ENCODE peak calls at places on chromosomes 5 and 9, in five cellular contexts. V, U, L, C and Y are unnamed samples.

GRCh38 chr5:72842816-72843215 is 26.4 kb downstream of the TNPO1 start:
- DNase-seq in V (peak), U (peak), L (no peak), C (peak), Y (no peak)

GRCh38 chr5:177317959-177318377 is 6.3 kb upstream of the MXD3 start:
- DNase-seq in V (peak), U (peak), L (peak), C (peak), Y (peak)

GRCh38 chr5:143488372-143488771 is 84.9 kb upstream of the NR3C1 start:
- DNase-seq in V (no peak), U (no peak), L (no peak), C (no peak), Y (no peak)

GRCh38 chr5:139458580-139459407 is 3.7 kb downstream of the ECSCR start:
- DNase-seq in V (peak), U (peak), L (no peak), C (no peak), Y (no peak)

GRCh38 chr5:68441309-68441708 is 225.8 kb downstream of the PIK3R1 start:
- DNase-seq in V (no peak), U (no peak), L (no peak), C (no peak), Y (no peak)

GRCh38 chr9:15543033-15543791 is 9.6 kb upstream of the CCDC171 start:
- DNase-seq in V (peak), U (no peak), L (no peak), C (no peak), Y (no peak)

GRCh38 chr5:31811210-31811609 is 172.3 kb downstream of the PDZD2 start:
- DNase-seq in V (peak), U (peak), L (no peak), C (peak), Y (no peak)

GRCh38 chr5:132466453-132467291 is 23.9 kb downstream of the IRF1 start:
- DNase-seq in V (peak), U (peak), L (no peak), C (peak), Y (no peak)

GRCh38 chr5:136067422-136067821 is 38.6 kb downstream of the TGFBI start:
- DNase-seq in V (no peak), U (no peak), L (no peak), C (no peak), Y (no peak)

GRCh38 chr5:179616002-179616594 is 7.4 kb downstream of the HNRNPH1 start:
- DNase-seq in V (no peak), U (no peak), L (no peak), C (no peak), Y (no peak)

GRCh38 chr9:78539904-78540303 is 243.0 kb downstream of the PSAT1 start:
- DNase-seq in V (peak), U (peak), L (no peak), C (no peak), Y (no peak)

GRCh38 chr5:109739741-109740140 is 50.0 kb downstream of the MAN2A1 start:
- DNase-seq in V (peak), U (peak), L (peak), C (peak), Y (peak)

GRCh38 chr5:1188464-1188863 is 12.9 kb upstream of the SLC6A19 start:
- DNase-seq in V (no peak), U (no peak), L (no peak), C (no peak), Y (no peak)
- H2BK5ac ChIP-seq in V (no peak), U (no peak), L (no peak), C (no peak), Y (no peak)

DNA sequence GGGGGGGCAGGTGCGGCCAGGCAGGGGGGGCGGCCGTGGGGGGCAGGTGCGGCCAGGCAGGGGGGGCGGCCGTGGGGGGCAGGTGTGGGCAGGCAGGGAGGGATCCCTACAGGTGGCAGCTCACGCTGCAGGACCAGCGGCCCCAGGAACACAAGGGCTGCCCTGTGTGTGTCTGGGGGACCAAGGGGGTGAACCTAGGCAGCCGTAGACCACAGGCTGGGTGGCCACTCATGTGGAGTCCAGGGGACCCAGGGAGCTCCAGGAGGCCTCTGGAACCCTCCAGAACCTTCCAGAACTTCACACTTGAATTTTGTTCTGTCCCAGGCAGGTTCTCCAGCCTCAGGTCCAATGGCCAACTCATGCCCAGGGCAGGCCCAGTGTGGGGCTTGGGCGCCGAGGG is 51.6 kb upstream of the EGFL7 start:
- DNase-seq in V (no peak), U (no peak), L (no peak), C (no peak), Y (no peak)
- H2AK5ac ChIP-seq in V (peak), U (peak), L (peak), C (no peak), Y (no peak)

GRCh38 chr9:136141716-136142415 is 23.2 kb upstream of the TMEM250 start:
- DNase-seq in V (no peak), U (no peak), L (no peak), C (no peak), Y (no peak)
- H2BK15ac ChIP-seq in V (no peak), U (no peak), L (peak), C (no peak), Y (no peak)

DNA sequence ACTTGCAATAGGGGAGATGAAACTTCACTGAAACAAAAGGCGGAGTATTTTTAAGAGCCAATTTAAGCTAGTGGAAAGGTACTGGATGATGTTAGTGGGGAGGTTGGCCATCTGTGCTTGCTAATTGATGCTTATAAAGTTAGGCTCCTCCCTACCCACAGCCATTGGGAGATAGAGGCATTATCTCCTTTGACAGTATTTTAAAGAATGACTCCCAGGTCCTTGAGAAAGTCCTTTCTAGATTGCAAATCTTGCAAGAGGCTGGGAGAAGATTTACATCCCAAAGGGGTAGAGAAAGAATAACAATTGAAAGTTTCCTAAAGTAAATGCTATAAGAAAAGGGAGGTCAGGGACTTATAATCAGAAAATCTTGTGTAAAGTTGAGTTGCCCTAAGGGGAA is 282.6 kb downstream of the BRINP1 start:
- DNase-seq in V (no peak), U (no peak), L (no peak), C (peak), Y (peak)
- H2BK5ac ChIP-seq in V (no peak), U (no peak), L (no peak), C (no peak), Y (no peak)

GRCh38 chr5:11240293-11241190 is 479.5 kb upstream of the DAP start:
- DNase-seq in V (no peak), U (no peak), L (no peak), C (no peak), Y (no peak)
- H2AK5ac ChIP-seq in V (no peak), U (no peak), L (no peak), C (no peak), Y (no peak)